ENCODE peak calls at places on chromosomes 7 and 10, in six cellular contexts. O is WTC11, X is foreskin fibroblast, W is RWPE1, N is AG04449, T is tibial artery. S is an unnamed sample.

GRCh38 chr10:10647331-10647730 is 370.3 kb upstream of the CELF2 start:
- DNase-seq in O (no peak), T (no peak), X (no peak), W (peak; percentile 15), N (no peak), S (no peak)

GRCh38 chr10:122060250-122060649 is 71.3 kb downstream of the TACC2 start:
- DNase-seq in N (no peak), T (no peak), X (peak; percentile 10), W (no peak), O (no peak), S (no peak)

GRCh38 chr7:11155883-11156282 is 182.2 kb downstream of the PHF14 start:
- DNase-seq in T (no peak), X (no peak), O (no peak), W (no peak), N (peak; percentile 12), S (no peak)

GRCh38 chr7:45576249-45576929 is 2.2 kb downstream of the ADCY1 start:
- DNase-seq in W (no peak), N (no peak), O (no peak), X (no peak), T (no peak), S (no peak)

GRCh38 chr10:12377891-12378290 is 28.5 kb downstream of the CAMK1D start:
- DNase-seq in T (no peak), X (no peak), N (no peak), W (no peak), O (no peak), S (no peak)

GRCh38 chr10:30437039-30437781 is 3.2 kb downstream of the MAP3K8 start:
- DNase-seq in T (no peak), W (no peak), O (no peak), N (no peak), X (no peak), S (no peak)

GRCh38 chr10:97511711-97512445 is 13.2 kb downstream of the UBTD1 start:
- DNase-seq in N (no peak), T (peak; percentile 39), O (no peak), X (no peak), W (no peak), S (no peak)

GRCh38 chr10:73095479-73096021 is 1.1 kb downstream of the P4HA1 start:
- DNase-seq in O (peak; percentile 28), X (peak; percentile 57), W (no peak), N (no peak), T (peak; percentile 59), S (no peak)

GRCh38 chr7:95303501-95303900 is 20.8 kb downstream of the PON1 start:
- DNase-seq in X (no peak), W (no peak), O (no peak), N (no peak), T (no peak), S (no peak)

GRCh38 chr10:121436630-121437311 is 161.5 kb downstream of the FGFR2 start:
- DNase-seq in X (no peak), O (no peak), T (no peak), N (no peak), W (no peak), S (no peak)

GRCh38 chr10:122510736-122511135 is 49.4 kb downstream of the HTRA1 start:
- DNase-seq in X (no peak), W (no peak), O (no peak), T (no peak), N (no peak), S (no peak)

GRCh38 chr10:71150811-71151210 is 61.6 kb upstream of the UNC5B start:
- DNase-seq in T (no peak), W (no peak), O (no peak), X (no peak), N (no peak), S (no peak)

GRCh38 chr10:6074489-6075301 is 12.5 kb upstream of the IL2RA start:
- DNase-seq in W (peak; percentile 19), T (no peak), X (peak; percentile 26), O (no peak), N (no peak), S (no peak)

GRCh38 chr10:114571316-114571999 is 86.6 kb downstream of the ABLIM1 start:
- DNase-seq in X (no peak), N (no peak), O (no peak), T (no peak), W (no peak), S (no peak)

GRCh38 chr10:95767884-95768556 is 12.1 kb downstream of the ENTPD1 start:
- DNase-seq in O (no peak), X (peak; percentile 77), T (no peak), W (no peak), N (no peak), S (no peak)

GRCh38 chr10:86958109-86958830 is at the start of gene SNCG:
- DNase-seq in O (no peak), T (peak; percentile 43), N (no peak), X (no peak), W (peak; percentile 51), S (peak; percentile 64)

GRCh38 chr7:101828308-101829020 is 11.0 kb downstream of the CUX1 start:
- DNase-seq in T (no peak), W (no peak), N (no peak), X (no peak), O (no peak), S (peak; percentile 46)

GRCh38 chr7:142626420-142627035 is 122.7 kb upstream of the PRSS1 start:
- DNase-seq in N (no peak), W (no peak), O (peak; percentile 89), T (peak; percentile 44), X (no peak), S (no peak)

GRCh38 chr7:49787980-49788379 is 14.5 kb downstream of the VWC2 start:
- DNase-seq in O (no peak), W (no peak), N (no peak), X (no peak), T (no peak), S (no peak)

GRCh38 chr10:57031346-57031745 is 670.3 kb upstream of the ZWINT start:
- DNase-seq in N (no peak), T (no peak), W (no peak), O (no peak), X (no peak), S (no peak)

GRCh38 chr10:103979530-103979929 is 12.6 kb downstream of the SLK start:
- DNase-seq in X (no peak), W (no peak), T (no peak), O (no peak), N (no peak), S (no peak)

GRCh38 chr10:112435013-112435619 is 11.6 kb downstream of the ZDHHC6 start:
- DNase-seq in O (no peak), X (no peak), T (no peak), W (peak; percentile 14), N (no peak), S (no peak)

GRCh38 chr10:11663763-11664555 is 52.5 kb upstream of the USP6NL start:
- DNase-seq in X (no peak), T (no peak), O (no peak), N (no peak), W (no peak), S (no peak)

GRCh38 chr10:98318861-98319260 is 50.9 kb upstream of the LOXL4 start:
- DNase-seq in X (no peak), W (no peak), O (no peak), N (no peak), T (no peak), S (no peak)

GRCh38 chr7:21253740-21254687 is 173.9 kb upstream of the SP4 start:
- DNase-seq in N (no peak), T (no peak), X (peak; percentile 3), O (peak; percentile 82), W (peak; percentile 53), S (no peak)

GRCh38 chr7:155744931-155745683 is 67.2 kb downstream of the SHH start:
- DNase-seq in X (no peak), N (no peak), O (no peak), W (no peak), T (no peak), S (no peak)

GRCh38 chr7:151110941-151111645 is 24.8 kb downstream of the AGAP3 start:
- DNase-seq in N (no peak), W (peak; percentile 68), X (peak; percentile 61), T (peak; percentile 79), O (peak; percentile 89), S (peak; percentile 85)

GRCh38 chr10:6671976-6672375 is 91.9 kb upstream of the PRKCQ start:
- DNase-seq in W (no peak), X (no peak), N (no peak), O (no peak), T (no peak), S (no peak)

GRCh38 chr7:98222533-98223195 is 11.4 kb downstream of the BHLHA15 start:
- DNase-seq in X (no peak), T (no peak), O (no peak), W (no peak), N (no peak), S (peak; percentile 63)

GRCh38 chr7:128405345-128406146 is 4.2 kb downstream of the IMPDH1 start:
- DNase-seq in W (peak; percentile 67), O (peak; percentile 58), T (no peak), N (no peak), X (peak; percentile 38), S (peak; percentile 82)

GRCh38 chr10:133474833-133475734 is 21.3 kb downstream of the SCART1 start:
- DNase-seq in W (no peak), O (no peak), N (no peak), X (no peak), T (no peak), S (no peak)

GRCh38 chr10:22609719-22610118 is 104.7 kb downstream of the PIP4K2A start:
- DNase-seq in T (no peak), O (no peak), X (no peak), W (no peak), N (no peak), S (no peak)
- TF ChIP-seq CTCF in T (no peak), O (no peak), X (no peak), W (no peak), N (no peak), S (no peak)

GRCh38 chr7:99918959-99919813 is at the start of gene TRIM4:
- DNase-seq in X (peak; percentile 90), W (peak; percentile 86), O (peak; percentile 62), N (peak; percentile 60), T (peak; percentile 90), S (peak; percentile 96)
- TF ChIP-seq CTCF in X (no peak), W (peak; percentile 76), O (no peak), N (no peak), T (no peak), S (peak; percentile 10)

DNA sequence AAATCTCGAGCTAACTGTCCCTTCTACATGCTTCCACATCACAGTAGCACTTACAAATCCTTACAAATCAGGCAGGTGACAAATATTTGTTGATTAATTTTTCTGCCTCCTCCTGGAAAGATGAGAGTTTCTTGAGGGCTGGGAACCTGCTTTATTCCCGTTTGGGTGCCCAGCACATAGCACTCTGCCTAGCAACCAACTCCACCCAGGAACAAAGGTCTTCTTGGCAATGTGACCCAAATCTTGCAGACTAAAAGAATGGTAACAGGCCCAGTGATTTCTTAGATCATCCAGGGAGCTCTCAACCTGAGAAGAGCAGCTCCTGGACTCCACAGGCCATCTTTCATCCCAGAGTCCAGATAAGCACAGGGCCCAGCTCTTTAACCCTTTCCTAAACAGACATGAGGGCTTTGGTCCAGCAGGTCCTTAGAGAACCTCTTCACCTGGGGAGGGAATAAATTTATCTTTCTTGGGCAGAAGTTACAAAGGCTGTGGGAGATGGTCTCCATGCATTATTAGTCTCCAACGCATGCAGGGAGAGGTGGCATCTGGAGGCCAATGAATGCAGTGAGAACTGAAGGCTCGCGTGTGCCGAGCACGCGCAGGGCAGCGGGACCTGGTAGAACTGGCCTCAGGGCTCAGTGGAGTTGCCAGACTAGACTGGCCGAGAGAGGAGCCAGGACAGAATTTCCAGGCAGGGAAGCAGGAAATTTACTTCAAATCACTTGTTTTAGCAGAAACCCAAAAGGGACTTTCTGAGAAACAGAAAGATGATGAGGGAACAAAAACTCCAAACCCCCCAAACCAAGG is 310.8 kb upstream of the IMMP2L start:
- DNase-seq in O (no peak), X (no peak), N (no peak), T (no peak), W (no peak), S (no peak)
- TF ChIP-seq CTCF in O (no peak), X (no peak), N (no peak), T (no peak), W (no peak), S (no peak)

GRCh38 chr7:26284995-26285632 is 6.5 kb upstream of the SNX10 start:
- DNase-seq in O (no peak), W (peak; percentile 29), X (no peak), T (no peak), N (no peak), S (no peak)
- TF ChIP-seq CTCF in O (no peak), W (no peak), X (no peak), T (no peak), N (no peak), S (no peak)